ENCODE peak calls at places on chromosomes 4 and X, in seven cellular contexts. N, Q, O, V, B, S and R are unnamed samples.

GRCh38 chr4:115529126-115529525 is 415.7 kb upstream of the NDST4 start:
- DNase-seq in B (peak; percentile 3), Q (no peak), S (no peak), O (no peak), N (no peak), V (no peak), R (no peak)

GRCh38 chr4:161320377-161320776 is 843.4 kb downstream of the FSTL5 start:
- DNase-seq in S (peak; percentile 44), V (no peak), Q (no peak), N (no peak), B (peak; percentile 20), O (peak; percentile 58), R (no peak)

GRCh38 chr4:174512745-174513144 is 9.5 kb downstream of the HPGD start:
- DNase-seq in Q (no peak), N (no peak), B (no peak), V (no peak), S (no peak), O (no peak), R (no peak)

GRCh38 chr4:8277356-8278008 is 7.9 kb downstream of the HTRA3 start:
- DNase-seq in B (no peak), S (no peak), N (no peak), O (no peak), V (no peak), Q (no peak), R (no peak)

GRCh38 chr4:185573651-185574199 is 38.4 kb upstream of the PDLIM3 start:
- DNase-seq in B (peak; percentile 85), Q (no peak), O (peak; percentile 96), V (no peak), S (peak; percentile 50), N (peak; percentile 27), R (peak; percentile 41)

GRCh38 chrX:13691845-13692334 is 3.0 kb downstream of the RAB9A start:
- DNase-seq in Q (no peak), O (no peak), V (peak; percentile 22), N (no peak), S (no peak), B (peak; percentile 21), R (no peak)

GRCh38 chr4:139872274-139872673 is 206.7 kb downstream of the MGST2 start:
- DNase-seq in S (no peak), O (no peak), N (no peak), V (no peak), Q (no peak), B (peak; percentile 98), R (peak; percentile 91)

GRCh38 chrX:69097451-69098236 is 67.6 kb downstream of the PJA1 start:
- DNase-seq in Q (no peak), B (no peak), N (no peak), S (no peak), V (no peak), O (peak; percentile 87), R (no peak)

GRCh38 chr4:56823933-56824600 is 2.6 kb upstream of the SPINK2 start:
- DNase-seq in B (no peak), N (no peak), V (no peak), Q (no peak), S (no peak), O (no peak), R (no peak)

GRCh38 chrX:52380993-52381392 is 12.2 kb downstream of the XAGE2 start:
- DNase-seq in N (no peak), B (no peak), Q (no peak), V (no peak), O (no peak), S (no peak), R (no peak)

GRCh38 chrX:85084770-85085393 is 81.2 kb downstream of the APOOL start:
- DNase-seq in S (no peak), O (no peak), Q (no peak), V (no peak), N (no peak), B (peak; percentile 25), R (peak; percentile 13)

GRCh38 chr4:80173841-80174240 is 23.5 kb upstream of the PRDM8 start:
- DNase-seq in B (peak; percentile 77), O (no peak), Q (no peak), N (no peak), V (no peak), S (no peak), R (peak; percentile 69)

GRCh38 chrX:136488706-136489105 is 959 bp downstream of the BRS3 start:
- DNase-seq in O (no peak), B (no peak), N (no peak), V (no peak), S (no peak), Q (no peak), R (no peak)

GRCh38 chr4:1614854-1615595 is 69.1 kb downstream of the FAM53A start:
- DNase-seq in B (no peak), S (no peak), N (no peak), Q (no peak), V (no peak), O (no peak), R (no peak)

GRCh38 chrX:23888887-23889501 is 18.7 kb downstream of the APOO start:
- DNase-seq in V (no peak), B (peak; percentile 46), N (no peak), O (no peak), Q (no peak), S (no peak), R (no peak)

GRCh38 chr4:61094854-61095598 is 105.1 kb upstream of the ADGRL3 start:
- DNase-seq in Q (no peak), B (no peak), O (peak; percentile 56), S (peak; percentile 62), N (no peak), V (no peak), R (no peak)

GRCh38 chr4:156764145-156764544 is 207.5 kb downstream of the PDGFC start:
- DNase-seq in V (no peak), O (no peak), S (no peak), Q (no peak), N (no peak), B (peak; percentile 93), R (no peak)

GRCh38 chr4:144645102-144645469 is 870 bp upstream of the HHIP start:
- DNase-seq in S (no peak), B (peak; percentile 32), O (no peak), N (no peak), Q (no peak), V (no peak), R (no peak)

GRCh38 chrX:108148524-108148923 is 56.9 kb downstream of the ATG4A start:
- DNase-seq in N (no peak), S (no peak), Q (no peak), V (no peak), B (no peak), O (no peak), R (no peak)

GRCh38 chr4:88106205-88106604 is 52.2 kb downstream of the ABCG2 start:
- DNase-seq in S (no peak), B (peak; percentile 66), V (no peak), O (no peak), N (no peak), Q (no peak), R (no peak)

GRCh38 chrX:135094726-135095125 is 25.6 kb downstream of the ETDB start:
- DNase-seq in B (no peak), V (no peak), O (no peak), N (no peak), Q (no peak), S (no peak), R (no peak)

GRCh38 chr4:77599378-77599777 is 6.2 kb upstream of the CXCL13 start:
- DNase-seq in B (peak; percentile 31), V (no peak), S (no peak), N (no peak), Q (no peak), O (peak; percentile 65), R (peak; percentile 44)

GRCh38 chr4:68654946-68655721 is 15.3 kb downstream of the UGT2B15 start:
- DNase-seq in N (no peak), B (no peak), Q (no peak), V (no peak), S (no peak), O (no peak), R (no peak)

GRCh38 chr4:77433102-77433733 is 172.4 kb upstream of the CXCL13 start:
- DNase-seq in V (no peak), S (no peak), B (peak; percentile 26), Q (no peak), N (peak; percentile 23), O (no peak), R (peak; percentile 29)

GRCh38 chr4:5758741-5759140 is 47.7 kb downstream of the EVC start:
- DNase-seq in O (peak; percentile 62), N (no peak), Q (peak; percentile 21), B (peak; percentile 98), S (no peak), V (no peak), R (peak; percentile 67)

GRCh38 chrX:124293810-124294209 is 38.6 kb upstream of the TEX13D start:
- DNase-seq in O (no peak), S (no peak), B (no peak), V (no peak), Q (no peak), N (no peak), R (no peak)

GRCh38 chr4:8507251-8507570 is 66.6 kb downstream of the TRMT44 start:
- DNase-seq in N (no peak), S (no peak), V (no peak), B (no peak), Q (no peak), O (no peak), R (no peak)

GRCh38 chr4:32778025-32778424 is 2057.9 kb downstream of the PCDH7 start:
- DNase-seq in Q (no peak), B (no peak), N (no peak), O (no peak), S (no peak), V (no peak), R (no peak)

GRCh38 chrX:147890766-147891165 is 21.0 kb upstream of the FMR1 start:
- DNase-seq in V (no peak), Q (no peak), B (no peak), N (no peak), O (no peak), S (no peak), R (no peak)

GRCh38 chr4:158376441-158376840 is 145.2 kb upstream of the RXFP1 start:
- DNase-seq in Q (no peak), V (no peak), O (no peak), N (no peak), B (no peak), S (no peak), R (no peak)

GRCh38 chrX:11188664-11189063 is 77.5 kb downstream of the HCCS start:
- DNase-seq in B (peak; percentile 43), S (no peak), V (no peak), Q (no peak), N (no peak), O (no peak), R (peak; percentile 36)

GRCh38 chrX:123464709-123465108 is 268.1 kb downstream of the THOC2 start:
- DNase-seq in O (no peak), N (no peak), Q (no peak), B (no peak), V (no peak), S (no peak), R (no peak)

GRCh38 chr4:113901994-113902787 is 77.3 kb downstream of the ARSJ start:
- DNase-seq in N (no peak), O (no peak), S (peak; percentile 57), B (no peak), Q (peak; percentile 37), V (no peak), R (no peak)

GRCh38 chr4:94889961-94890360 is 132.2 kb downstream of the BMPR1B start:
- DNase-seq in N (no peak), V (no peak), B (peak; percentile 97), Q (no peak), S (no peak), O (no peak), R (peak; percentile 33)

GRCh38 chr4:40484346-40484745 is 145.3 kb downstream of the RBM47 start:
- DNase-seq in N (no peak), S (no peak), Q (no peak), O (no peak), B (peak; percentile 33), V (no peak), R (no peak)

GRCh38 chr4:12889054-12889453 is 595.1 kb downstream of the RAB28 start:
- DNase-seq in O (peak; percentile 83), N (peak; percentile 7), B (peak; percentile 11), S (no peak), V (no peak), Q (no peak), R (peak; percentile 78)

GRCh38 chrX:69195197-69195596 is 29.9 kb upstream of the PJA1 start:
- DNase-seq in N (no peak), V (no peak), S (peak; percentile 43), B (no peak), Q (no peak), O (peak; percentile 61), R (no peak)

GRCh38 chr4:188934320-188934975 is 795.2 kb downstream of the TRIML1 start:
- DNase-seq in Q (no peak), O (no peak), V (no peak), B (peak; percentile 78), S (no peak), N (no peak), R (peak; percentile 66)